ENCODE peak calls at places on chromosomes 5 and 9, in nine cellular contexts. W is adrenal gland; K is Calu3; B is CD8-positive, alpha-beta T cell; Y is GM20000; X is activated CD8-positive, alpha-beta T cell treated with anti-CD3 and anti-CD28 coated beads for 36 hours; D is neural progenitor cell; J is WTC11; S is body of pancreas. I is an unnamed sample.

GRCh38 chr5:65094279-65094678 is 325.5 kb downstream of the CWC27 start:
- DNase-seq in Y (no peak), B (no peak), W (no peak), D (no peak), J (no peak), K (no peak), S (no peak), X (no peak), I (no peak)

GRCh38 chr5:111256128-111256527 is 31.9 kb downstream of the CAMK4 start:
- DNase-seq in W (no peak), Y (no peak), J (no peak), D (no peak), X (peak; percentile 34), K (no peak), B (no peak), S (no peak), I (peak; percentile 32)

GRCh38 chr5:107389769-107390168 is 281.0 kb downstream of the EFNA5 start:
- DNase-seq in Y (no peak), W (no peak), X (no peak), B (no peak), J (no peak), D (no peak), K (no peak), S (no peak), I (no peak)

GRCh38 chr5:82106806-82107205 is 135.0 kb downstream of the ATG10 start:
- DNase-seq in D (no peak), B (no peak), J (no peak), S (no peak), X (no peak), Y (no peak), K (no peak), W (no peak), I (no peak)

GRCh38 chr5:180521101-180521500 is 26.9 kb downstream of the CNOT6 start:
- DNase-seq in D (no peak), X (no peak), W (no peak), S (no peak), J (no peak), B (no peak), Y (no peak), K (no peak), I (no peak)

GRCh38 chr9:126440938-126441337 is 114.3 kb downstream of the MVB12B start:
- DNase-seq in Y (no peak), J (no peak), K (no peak), S (no peak), D (peak; percentile 71), B (no peak), W (no peak), X (no peak), I (no peak)

GRCh38 chr9:83520292-83520691 is 17.9 kb downstream of the FRMD3 start:
- DNase-seq in S (no peak), Y (no peak), K (no peak), W (no peak), B (no peak), J (no peak), D (no peak), X (no peak), I (no peak)

GRCh38 chr9:4424891-4425290 is 65.4 kb upstream of the SLC1A1 start:
- DNase-seq in J (no peak), D (no peak), X (no peak), K (no peak), B (no peak), Y (no peak), W (no peak), S (no peak), I (no peak)

GRCh38 chr5:67141644-67142043 is 55.0 kb downstream of the CD180 start:
- DNase-seq in D (no peak), Y (no peak), B (no peak), S (no peak), K (no peak), X (no peak), W (no peak), J (no peak), I (no peak)

GRCh38 chr5:96177303-96177869 is 215.7 kb upstream of the ELL2 start:
- DNase-seq in W (no peak), D (no peak), X (no peak), Y (peak; percentile 32), K (peak; percentile 55), S (peak; percentile 40), B (no peak), J (no peak), I (peak; percentile 57)

GRCh38 chr5:96176022-96176421 is 214.4 kb upstream of the ELL2 start:
- DNase-seq in D (no peak), J (no peak), X (no peak), S (no peak), B (no peak), W (no peak), K (no peak), Y (no peak), I (no peak)

GRCh38 chr5:96180684-96181083 is 219.0 kb upstream of the ELL2 start:
- DNase-seq in D (no peak), J (no peak), B (no peak), Y (no peak), K (no peak), S (no peak), W (no peak), X (no peak), I (no peak)

GRCh38 chr5:96172436-96172835 is 210.8 kb upstream of the ELL2 start:
- DNase-seq in S (no peak), W (no peak), B (no peak), X (no peak), K (no peak), J (no peak), D (no peak), Y (no peak), I (no peak)

DNA sequence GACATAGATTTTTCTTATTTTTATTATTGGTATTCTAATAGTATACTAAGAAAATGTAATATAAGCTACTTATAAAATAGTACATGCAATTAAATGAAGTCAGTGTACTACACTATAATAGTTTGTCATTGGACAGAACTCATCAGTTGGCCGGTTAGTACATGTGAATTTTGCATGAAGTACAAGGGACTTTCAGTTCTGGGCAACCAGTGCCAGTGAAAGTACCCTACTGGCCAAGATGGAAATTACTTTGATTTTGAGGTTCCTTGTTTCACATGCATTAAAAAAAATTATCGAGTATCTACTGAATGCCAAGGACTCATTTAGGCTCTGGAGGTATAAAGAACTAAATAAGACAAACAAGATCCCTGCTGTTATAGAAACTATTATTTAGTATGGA is 213.4 kb upstream of the ELL2 start:
- DNase-seq in S (no peak), Y (no peak), W (no peak), X (no peak), B (no peak), J (no peak), K (no peak), D (no peak), I (peak; percentile 22)
- TF ChIP-seq CTCF in S (peak; percentile 14), Y (no peak), W (no peak), X (no peak), B (peak; percentile 45), J (no peak), K (peak; percentile 29), D (peak; percentile 35), I (peak; percentile 42)

DNA sequence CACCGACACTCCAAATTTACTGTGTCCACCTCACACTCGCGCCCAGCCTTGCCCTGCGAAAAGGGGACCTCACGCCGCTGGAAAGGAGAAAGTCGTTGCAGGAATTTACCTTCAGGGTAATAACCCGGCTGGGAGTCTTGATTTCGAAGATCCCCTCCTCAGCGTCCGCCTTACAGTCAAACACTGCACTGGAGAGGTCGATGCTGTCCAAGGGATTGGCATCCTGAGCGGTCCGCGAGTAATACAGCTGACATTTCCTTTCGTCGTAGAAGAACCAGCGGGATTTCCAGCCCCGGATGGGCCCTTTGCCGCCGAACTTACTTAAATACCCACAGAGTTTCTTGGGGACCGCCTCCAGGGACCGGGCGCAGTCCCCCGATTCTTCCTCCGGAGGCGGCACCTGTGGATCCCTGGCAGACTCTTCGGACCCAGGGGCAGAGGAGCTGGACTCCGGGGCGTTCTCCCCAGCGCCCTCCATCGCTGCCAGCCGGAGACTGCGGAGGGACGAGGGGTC is 328 bp downstream of the TBC1D2 start:
- DNase-seq in B (peak; percentile 7), D (peak; percentile 73), K (no peak), J (no peak), W (no peak), Y (peak; percentile 42), S (no peak), X (peak; percentile 55), I (no peak)
- TF ChIP-seq CTCF in B (no peak), D (no peak), K (no peak), J (no peak), W (no peak), Y (no peak), S (no peak), X (no peak), I (peak; percentile 1)

GRCh38 chr9:137619240-137620090 is 660 bp downstream of the EHMT1 start:
- DNase-seq in Y (peak; percentile 75), B (no peak), D (peak; percentile 74), W (no peak), J (peak; percentile 38), X (peak; percentile 52), S (peak; percentile 35), K (no peak), I (peak; percentile 58)

GRCh38 chr9:137618105-137619067 is at the start of gene EHMT1:
- DNase-seq in B (peak; percentile 89), Y (peak; percentile 100), W (peak; percentile 81), X (peak; percentile 85), S (peak; percentile 88), K (peak; percentile 87), J (peak; percentile 87), D (peak; percentile 96), I (peak; percentile 90)

GRCh38 chr9:137626448-137626847 is 7.6 kb downstream of the EHMT1 start:
- DNase-seq in Y (no peak), S (no peak), W (no peak), B (no peak), X (no peak), J (no peak), K (no peak), D (no peak), I (no peak)

GRCh38 chr9:137620581-137620980 is 1.8 kb downstream of the EHMT1 start:
- DNase-seq in S (no peak), X (no peak), J (no peak), D (no peak), Y (no peak), W (no peak), B (no peak), K (no peak), I (no peak)

GRCh38 chr9:137621131-137621757 is 2.4 kb downstream of the EHMT1 start:
- DNase-seq in Y (no peak), X (peak; percentile 40), B (no peak), W (no peak), S (no peak), D (no peak), K (no peak), J (no peak), I (no peak)
- TF ChIP-seq CTCF in Y (no peak), X (peak; percentile 51), B (no peak), W (peak; percentile 39), S (peak; percentile 10), D (peak; percentile 34), K (no peak), J (no peak), I (peak; percentile 20)

DNA sequence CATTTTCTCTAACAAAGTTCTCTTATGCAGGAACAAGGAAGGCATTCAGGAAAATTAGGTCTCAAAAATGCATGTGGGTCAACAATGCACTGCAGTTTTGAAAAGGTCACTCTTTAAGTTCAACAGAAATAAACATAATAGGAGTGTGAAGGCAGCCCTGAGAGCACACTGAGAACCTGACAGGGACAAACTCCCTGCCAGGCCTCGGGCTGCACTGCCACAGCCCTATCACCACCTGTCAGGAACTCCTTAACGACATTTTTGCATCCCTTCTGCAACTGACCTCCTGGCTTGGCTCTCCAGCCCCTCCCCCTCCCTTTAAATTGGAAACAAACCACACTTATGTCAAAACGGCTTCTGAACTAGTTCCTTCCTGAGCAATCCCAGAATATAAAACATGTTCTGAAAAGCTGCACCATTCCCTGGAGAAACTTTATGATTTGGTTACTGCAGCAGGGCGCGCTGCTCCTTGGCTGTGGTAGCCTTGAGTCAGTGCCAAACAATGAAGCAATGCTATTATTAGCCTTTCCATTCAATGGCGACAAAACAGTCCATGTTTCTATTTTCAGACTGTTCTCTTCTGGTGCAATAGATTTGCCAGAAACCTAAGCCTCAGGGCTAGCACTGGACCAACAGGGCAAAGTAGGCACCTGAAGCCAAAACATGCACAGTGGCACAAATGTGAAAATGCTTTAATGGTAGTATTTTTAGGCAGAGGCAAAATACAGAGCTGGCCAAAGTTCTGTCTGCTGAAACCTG is 160.1 kb upstream of the ZNF608 start:
- DNase-seq in K (peak; percentile 13), W (peak; percentile 75), Y (no peak), D (peak; percentile 53), S (peak; percentile 80), X (no peak), B (no peak), J (peak; percentile 22), I (no peak)
- TF ChIP-seq CTCF in K (no peak), W (no peak), Y (no peak), D (no peak), S (no peak), X (no peak), B (no peak), J (no peak), I (no peak)